ENCODE peak calls at places on chromosomes 1 and 21, in six cellular contexts. U is K562, J is A549, H is GM12878, Z is upper lobe of left lung, Y is HepG2. F is an unnamed sample.

GRCh38 chr1:210294991-210295773 is 33.5 kb upstream of the HHAT start:
- ATAC-seq in Z (peak; percentile 36), J (peak; percentile 10), U (no peak), H (no peak), Y (no peak), F (no peak)

GRCh38 chr1:101371259-101371658 is 134.4 kb downstream of the S1PR1 start:
- ATAC-seq in Y (no peak), Z (no peak), U (no peak), J (no peak), H (peak; percentile 92), F (peak; percentile 39)

GRCh38 chr21:35677298-35677841 is 383.0 kb downstream of the SETD4 start:
- ATAC-seq in J (no peak), Y (peak; percentile 89), H (no peak), Z (peak; percentile 8), U (no peak), F (no peak)

GRCh38 chr1:246577082-246577719 is 10.9 kb downstream of the CNST start:
- ATAC-seq in U (peak; percentile 43), J (no peak), H (no peak), Y (no peak), Z (no peak), F (no peak)

GRCh38 chr1:203129501-203130231 is 2.1 kb downstream of the ADORA1 start:
- ATAC-seq in Z (no peak), J (no peak), H (no peak), Y (no peak), U (no peak), F (no peak)

GRCh38 chr1:224188286-224188685 is 5.2 kb downstream of the DEGS1 start:
- ATAC-seq in Y (no peak), J (no peak), Z (no peak), U (no peak), H (peak; percentile 13), F (no peak)

GRCh38 chr1:233722212-233722979 is 108.5 kb downstream of the KCNK1 start:
- ATAC-seq in J (no peak), Z (no peak), Y (no peak), H (no peak), U (no peak), F (no peak)

GRCh38 chr21:17519965-17520364 is 7.1 kb downstream of the CXADR start:
- ATAC-seq in U (no peak), Y (no peak), H (no peak), Z (no peak), J (no peak), F (no peak)

GRCh38 chr1:215635827-215636226 is 68.7 kb downstream of the KCTD3 start:
- ATAC-seq in H (peak; percentile 27), J (no peak), Y (peak; percentile 36), U (no peak), Z (no peak), F (no peak)

GRCh38 chr1:56719171-56719570 is 74.1 kb downstream of the PRKAA2 start:
- ATAC-seq in U (no peak), J (no peak), Z (no peak), H (no peak), Y (no peak), F (no peak)

GRCh38 chr1:175209493-175209921 is 16.9 kb upstream of the KIAA0040 start:
- ATAC-seq in J (no peak), Z (no peak), U (no peak), Y (no peak), H (peak; percentile 87), F (no peak)

GRCh38 chr1:154492115-154492514 is 9.9 kb upstream of the TDRD10 start:
- ATAC-seq in J (no peak), Z (no peak), H (peak; percentile 72), Y (no peak), U (peak; percentile 11), F (no peak)

GRCh38 chr1:205709059-205709398 is 28.7 kb upstream of the SLC45A3 start:
- ATAC-seq in H (no peak), U (no peak), J (peak; percentile 9), Z (no peak), Y (peak; percentile 75), F (no peak)

GRCh38 chr1:32266926-32267645 is 16.0 kb downstream of the LCK start:
- ATAC-seq in H (no peak), J (no peak), Z (no peak), U (no peak), Y (peak; percentile 46), F (peak; percentile 43)

GRCh38 chr1:62530516-62531154 is 66.7 kb upstream of the ANGPTL3 start:
- ATAC-seq in U (peak; percentile 97), J (peak; percentile 96), Z (no peak), H (no peak), Y (peak; percentile 98), F (no peak)

GRCh38 chr1:21077085-21077484 is 99.6 kb downstream of the EIF4G3 start:
- ATAC-seq in J (peak; percentile 57), H (no peak), U (peak; percentile 62), Z (peak; percentile 76), Y (no peak), F (no peak)

DNA sequence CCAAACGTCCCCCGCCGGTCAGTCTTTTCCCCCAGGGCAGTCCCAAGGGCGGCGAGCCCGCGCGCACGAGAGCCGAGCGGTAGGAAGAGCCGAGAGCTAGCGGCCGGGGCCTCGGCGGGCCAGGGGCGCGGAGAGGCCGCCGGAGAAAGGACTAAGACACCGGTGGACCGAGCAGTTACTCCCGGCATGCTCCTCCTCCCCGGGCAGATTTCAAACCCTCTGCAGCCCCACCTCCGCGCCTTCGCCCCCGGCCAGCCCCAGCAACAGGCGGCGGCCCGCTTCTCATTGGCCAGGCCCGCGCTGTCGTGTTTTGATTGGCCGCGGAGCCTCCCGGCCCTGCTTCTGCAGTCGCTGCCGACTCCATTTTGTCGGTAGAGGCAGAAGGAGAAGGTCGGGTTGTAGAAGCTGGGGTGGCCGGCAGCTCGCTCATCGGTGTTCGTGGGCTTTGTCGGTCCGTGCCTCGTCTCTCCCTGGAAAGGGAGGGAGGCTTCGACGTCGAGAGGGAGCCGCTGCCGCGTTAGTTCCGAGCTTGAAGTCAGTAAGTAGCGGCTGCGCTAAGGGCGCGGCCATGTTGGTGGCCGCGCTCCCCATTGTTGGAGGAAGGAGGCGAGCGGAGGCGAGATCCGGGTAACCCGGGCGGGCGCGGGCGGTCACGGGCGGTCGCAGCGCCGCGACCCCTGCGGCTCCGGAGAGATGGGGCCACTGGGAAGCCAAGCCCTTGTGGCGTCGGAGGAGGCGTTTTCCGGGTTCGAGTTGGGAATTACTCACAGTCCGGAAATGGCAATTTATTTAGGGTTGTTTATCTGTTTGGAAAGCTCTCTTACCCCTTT is at the start of gene PNRC2:
- ATAC-seq in U (peak; percentile 90), Z (peak; percentile 97), Y (peak; percentile 93), J (peak; percentile 94), H (peak; percentile 87), F (peak; percentile 97)
- TF ChIP-seq EP300 in U (no peak), Z (no peak), Y (no peak), J (no peak), H (no peak), F (no peak)

DNA sequence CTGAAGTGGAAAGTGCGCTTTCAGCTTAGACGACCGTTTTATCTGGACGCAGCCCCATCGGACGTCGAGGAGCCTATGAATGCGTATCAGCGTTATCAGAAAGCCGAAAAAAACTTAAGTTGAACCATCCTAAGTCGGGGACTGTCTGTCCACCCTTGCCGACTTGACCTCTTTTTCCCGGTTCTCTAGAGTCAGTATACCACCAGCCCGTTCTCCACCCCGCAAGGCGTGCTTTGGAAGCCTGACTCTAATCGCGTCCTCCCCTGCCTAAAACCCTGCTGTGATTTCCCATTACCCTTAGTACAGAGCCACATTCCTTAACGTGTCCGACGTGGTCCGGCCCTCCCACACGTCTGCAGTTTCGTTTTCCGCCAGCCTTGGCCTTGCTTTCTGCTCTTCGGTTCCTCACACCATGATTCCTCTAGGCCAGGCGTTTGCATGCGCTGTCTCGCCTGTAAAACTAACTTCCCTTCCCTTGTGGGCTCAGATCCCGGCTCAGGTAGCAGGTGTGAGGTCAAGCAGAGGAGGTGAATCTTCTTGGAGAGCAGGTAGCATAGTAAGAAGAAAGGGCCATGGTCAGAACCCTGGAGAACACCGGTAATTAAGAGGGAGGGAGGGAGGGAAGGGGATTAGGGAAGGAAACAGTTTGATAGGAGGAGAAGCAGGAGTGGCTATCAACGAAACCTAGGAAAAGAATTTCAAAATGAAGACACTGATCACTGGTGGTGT is 865 bp downstream of the ADPRS start:
- ATAC-seq in H (peak; percentile 51), U (peak; percentile 2), J (peak; percentile 9), Z (peak; percentile 46), Y (peak; percentile 37), F (no peak)
- TF ChIP-seq POLR2A in H (peak; percentile 53), U (no peak), J (no peak), Z (no peak), Y (no peak), F (no peak)

GRCh38 chr21:25175938-25176337 is 431.3 kb downstream of the MRPL39 start:
- ATAC-seq in H (peak; percentile 73), Y (no peak), J (no peak), Z (no peak), U (no peak), F (no peak)

GRCh38 chr21:25179116-25179515 is 428.2 kb downstream of the MRPL39 start:
- ATAC-seq in H (no peak), Y (no peak), J (no peak), Z (no peak), U (no peak), F (no peak)

GRCh38 chr21:25171438-25171837 is 435.8 kb downstream of the MRPL39 start:
- ATAC-seq in J (no peak), H (no peak), Z (no peak), U (no peak), Y (no peak), F (no peak)

DNA sequence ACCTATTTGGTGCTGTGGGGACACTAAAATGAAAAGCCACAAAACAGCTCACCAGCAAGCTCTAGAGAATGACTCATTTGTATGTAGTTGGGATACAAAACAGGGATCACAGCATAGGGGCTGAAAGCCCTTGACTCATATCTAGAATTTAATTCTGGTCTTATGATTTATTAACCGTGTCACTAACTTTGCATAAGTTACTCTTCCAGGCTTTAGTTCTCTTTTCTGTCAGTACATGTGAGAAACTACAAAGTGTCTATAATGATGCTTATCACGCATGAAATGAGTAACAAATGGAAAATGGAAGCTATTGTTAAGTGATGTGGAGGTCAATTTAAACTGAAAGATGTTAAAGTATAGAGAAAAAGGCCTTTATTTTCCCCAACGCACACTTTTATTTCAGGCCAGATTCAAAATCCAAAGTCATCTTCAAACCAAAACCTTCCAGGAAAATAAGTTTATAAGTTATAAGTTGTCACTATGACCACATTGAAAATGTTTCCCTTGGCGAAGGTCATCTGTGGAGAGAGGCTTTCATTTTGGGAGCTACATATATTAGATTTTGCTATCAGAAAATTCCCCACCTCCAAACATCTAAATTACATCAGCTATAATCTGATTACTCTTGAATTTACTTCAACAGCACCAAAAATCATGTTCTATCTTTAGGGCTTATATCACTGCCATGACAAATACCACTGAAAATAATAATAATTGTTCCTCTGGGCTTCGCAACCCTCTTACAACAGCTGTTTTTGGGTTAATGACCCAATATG is 430.5 kb downstream of the MRPL39 start:
- ATAC-seq in J (no peak), Z (no peak), H (peak; percentile 92), Y (no peak), U (no peak), F (no peak)
- TF ChIP-seq EP300 in J (no peak), Z (no peak), H (peak; percentile 97), Y (no peak), U (no peak), F (no peak)

GRCh38 chr1:53324321-53324720 is 3.5 kb downstream of the LRP8 start:
- ATAC-seq in H (no peak), Y (no peak), U (no peak), Z (no peak), J (no peak), F (no peak)

GRCh38 chr1:53326088-53326597 is 1.7 kb downstream of the LRP8 start:
- ATAC-seq in J (peak; percentile 94), U (peak; percentile 93), H (peak; percentile 95), Z (peak; percentile 91), Y (peak; percentile 92), F (peak; percentile 89)

GRCh38 chr1:53324728-53325297 is 3.1 kb downstream of the LRP8 start:
- ATAC-seq in J (no peak), Z (no peak), Y (no peak), U (no peak), H (no peak), F (no peak)

GRCh38 chr1:53326598-53327182 is 1.2 kb downstream of the LRP8 start:
- ATAC-seq in Z (peak; percentile 52), Y (peak; percentile 69), U (peak; percentile 60), H (peak; percentile 68), J (peak; percentile 74), F (peak; percentile 26)

GRCh38 chr1:53325326-53326087 is 2.4 kb downstream of the LRP8 start:
- ATAC-seq in J (no peak), U (peak; percentile 2), Z (no peak), H (no peak), Y (no peak), F (no peak)
- TF ChIP-seq POLR2A in J (peak; percentile 16), U (no peak), Z (no peak), H (no peak), Y (no peak), F (no peak)